ENCODE peak calls at places on chromosomes 12 and 14, in nine cellular contexts. One of them, this sample, is unnamed.

GRCh38 chr12:25152055-25152454 is 42.9 kb downstream of the DNAI7 start:
- DNase-seq in kidney: no peak
- DNase-seq in tibial artery: no peak
- DNase-seq in right cardiac atrium: no peak
- DNase-seq in RWPE1: no peak
- DNase-seq in IMR-90: no peak
- DNase-seq in dorsolateral prefrontal cortex: no peak
- DNase-seq in CD8-positive, alpha-beta T cell: no peak
- DNase-seq in thyroid gland: no peak
- DNase-seq in this sample: no peak

GRCh38 chr12:9651265-9651729 is 18.2 kb upstream of the CLEC2D start:
- DNase-seq in kidney: no peak
- DNase-seq in tibial artery: no peak
- DNase-seq in right cardiac atrium: no peak
- DNase-seq in RWPE1: no peak
- DNase-seq in IMR-90: peak
- DNase-seq in dorsolateral prefrontal cortex: no peak
- DNase-seq in CD8-positive, alpha-beta T cell: peak
- DNase-seq in thyroid gland: no peak
- DNase-seq in this sample: peak

GRCh38 chr12:120093592-120094355 is 22.8 kb downstream of the RAB35 start:
- DNase-seq in kidney: peak
- DNase-seq in tibial artery: no peak
- DNase-seq in right cardiac atrium: no peak
- DNase-seq in RWPE1: no peak
- DNase-seq in IMR-90: no peak
- DNase-seq in dorsolateral prefrontal cortex: no peak
- DNase-seq in CD8-positive, alpha-beta T cell: no peak
- DNase-seq in thyroid gland: no peak
- DNase-seq in this sample: no peak

GRCh38 chr14:35158951-35159653 is 36.8 kb downstream of the PRORP start:
- DNase-seq in kidney: no peak
- DNase-seq in tibial artery: no peak
- DNase-seq in right cardiac atrium: no peak
- DNase-seq in RWPE1: no peak
- DNase-seq in IMR-90: peak
- DNase-seq in dorsolateral prefrontal cortex: no peak
- DNase-seq in CD8-positive, alpha-beta T cell: no peak
- DNase-seq in thyroid gland: no peak
- DNase-seq in this sample: no peak

GRCh38 chr12:45890276-45890675 is 100.1 kb downstream of the SCAF11 start:
- DNase-seq in kidney: no peak
- DNase-seq in tibial artery: no peak
- DNase-seq in right cardiac atrium: no peak
- DNase-seq in RWPE1: no peak
- DNase-seq in IMR-90: no peak
- DNase-seq in dorsolateral prefrontal cortex: no peak
- DNase-seq in CD8-positive, alpha-beta T cell: no peak
- DNase-seq in thyroid gland: no peak
- DNase-seq in this sample: no peak

GRCh38 chr12:120762093-120762492 is 36.5 kb downstream of the ACADS start:
- DNase-seq in kidney: no peak
- DNase-seq in tibial artery: no peak
- DNase-seq in right cardiac atrium: no peak
- DNase-seq in RWPE1: no peak
- DNase-seq in IMR-90: no peak
- DNase-seq in dorsolateral prefrontal cortex: no peak
- DNase-seq in CD8-positive, alpha-beta T cell: no peak
- DNase-seq in thyroid gland: peak
- DNase-seq in this sample: no peak

GRCh38 chr14:29710015-29710414 is 217.6 kb downstream of the PRKD1 start:
- DNase-seq in kidney: no peak
- DNase-seq in tibial artery: no peak
- DNase-seq in right cardiac atrium: no peak
- DNase-seq in RWPE1: no peak
- DNase-seq in IMR-90: peak
- DNase-seq in dorsolateral prefrontal cortex: no peak
- DNase-seq in CD8-positive, alpha-beta T cell: no peak
- DNase-seq in thyroid gland: no peak
- DNase-seq in this sample: no peak

GRCh38 chr14:74414793-74415437 is 11.1 kb downstream of the SYNDIG1L start:
- DNase-seq in kidney: peak
- DNase-seq in tibial artery: no peak
- DNase-seq in right cardiac atrium: no peak
- DNase-seq in RWPE1: no peak
- DNase-seq in IMR-90: no peak
- DNase-seq in dorsolateral prefrontal cortex: no peak
- DNase-seq in CD8-positive, alpha-beta T cell: no peak
- DNase-seq in thyroid gland: no peak
- DNase-seq in this sample: no peak

GRCh38 chr12:5988659-5989116 is 43.6 kb upstream of the ANO2 start:
- DNase-seq in kidney: peak
- DNase-seq in tibial artery: peak
- DNase-seq in right cardiac atrium: peak
- DNase-seq in RWPE1: peak
- DNase-seq in IMR-90: peak
- DNase-seq in dorsolateral prefrontal cortex: peak
- DNase-seq in CD8-positive, alpha-beta T cell: peak
- DNase-seq in thyroid gland: peak
- DNase-seq in this sample: peak

GRCh38 chr12:71010143-71010479 is 89.6 kb upstream of the PTPRR start:
- DNase-seq in kidney: no peak
- DNase-seq in tibial artery: no peak
- DNase-seq in right cardiac atrium: no peak
- DNase-seq in RWPE1: no peak
- DNase-seq in IMR-90: no peak
- DNase-seq in dorsolateral prefrontal cortex: no peak
- DNase-seq in CD8-positive, alpha-beta T cell: no peak
- DNase-seq in thyroid gland: no peak
- DNase-seq in this sample: no peak

GRCh38 chr12:77488041-77488620 is 342.6 kb upstream of the NAV3 start:
- DNase-seq in kidney: no peak
- DNase-seq in tibial artery: no peak
- DNase-seq in right cardiac atrium: no peak
- DNase-seq in RWPE1: no peak
- DNase-seq in IMR-90: peak
- DNase-seq in dorsolateral prefrontal cortex: no peak
- DNase-seq in CD8-positive, alpha-beta T cell: no peak
- DNase-seq in thyroid gland: no peak
- DNase-seq in this sample: no peak

GRCh38 chr14:85960781-85961180 is 430.8 kb downstream of the FLRT2 start:
- DNase-seq in kidney: no peak
- DNase-seq in tibial artery: no peak
- DNase-seq in right cardiac atrium: no peak
- DNase-seq in RWPE1: no peak
- DNase-seq in IMR-90: no peak
- DNase-seq in dorsolateral prefrontal cortex: no peak
- DNase-seq in CD8-positive, alpha-beta T cell: no peak
- DNase-seq in thyroid gland: no peak
- DNase-seq in this sample: no peak

GRCh38 chr14:95690815-95691214 is 4.6 kb downstream of the TCL1B start:
- DNase-seq in kidney: no peak
- DNase-seq in tibial artery: no peak
- DNase-seq in right cardiac atrium: no peak
- DNase-seq in RWPE1: no peak
- DNase-seq in IMR-90: no peak
- DNase-seq in dorsolateral prefrontal cortex: no peak
- DNase-seq in CD8-positive, alpha-beta T cell: no peak
- DNase-seq in thyroid gland: no peak
- DNase-seq in this sample: no peak

GRCh38 chr12:18454330-18454729 is 193.0 kb downstream of the PIK3C2G start:
- DNase-seq in kidney: no peak
- DNase-seq in tibial artery: no peak
- DNase-seq in right cardiac atrium: no peak
- DNase-seq in RWPE1: no peak
- DNase-seq in IMR-90: no peak
- DNase-seq in dorsolateral prefrontal cortex: no peak
- DNase-seq in CD8-positive, alpha-beta T cell: no peak
- DNase-seq in thyroid gland: no peak
- DNase-seq in this sample: no peak

GRCh38 chr12:95169368-95169767 is 47.9 kb downstream of the FGD6 start:
- DNase-seq in kidney: no peak
- DNase-seq in tibial artery: no peak
- DNase-seq in right cardiac atrium: no peak
- DNase-seq in RWPE1: peak
- DNase-seq in IMR-90: peak
- DNase-seq in dorsolateral prefrontal cortex: no peak
- DNase-seq in CD8-positive, alpha-beta T cell: no peak
- DNase-seq in thyroid gland: no peak
- DNase-seq in this sample: no peak

GRCh38 chr12:18135509-18135908 is 45.5 kb upstream of the RERGL start:
- DNase-seq in kidney: no peak
- DNase-seq in tibial artery: no peak
- DNase-seq in right cardiac atrium: no peak
- DNase-seq in RWPE1: no peak
- DNase-seq in IMR-90: no peak
- DNase-seq in dorsolateral prefrontal cortex: no peak
- DNase-seq in CD8-positive, alpha-beta T cell: no peak
- DNase-seq in thyroid gland: no peak
- DNase-seq in this sample: no peak

GRCh38 chr14:22780105-22780679 is 13.7 kb downstream of the OXA1L start:
- DNase-seq in kidney: no peak
- DNase-seq in tibial artery: no peak
- DNase-seq in right cardiac atrium: no peak
- DNase-seq in RWPE1: no peak
- DNase-seq in IMR-90: peak
- DNase-seq in dorsolateral prefrontal cortex: no peak
- DNase-seq in CD8-positive, alpha-beta T cell: no peak
- DNase-seq in thyroid gland: peak
- DNase-seq in this sample: no peak

GRCh38 chr12:47717443-47718193 is 7.7 kb downstream of the ENDOU start:
- DNase-seq in kidney: peak
- DNase-seq in tibial artery: peak
- DNase-seq in right cardiac atrium: peak
- DNase-seq in RWPE1: peak
- DNase-seq in IMR-90: peak
- DNase-seq in dorsolateral prefrontal cortex: peak
- DNase-seq in CD8-positive, alpha-beta T cell: peak
- DNase-seq in thyroid gland: peak
- DNase-seq in this sample: peak

GRCh38 chr12:31745242-31745641 is 16.4 kb upstream of the AMN1 start:
- DNase-seq in kidney: no peak
- DNase-seq in tibial artery: no peak
- DNase-seq in right cardiac atrium: no peak
- DNase-seq in RWPE1: no peak
- DNase-seq in IMR-90: no peak
- DNase-seq in dorsolateral prefrontal cortex: no peak
- DNase-seq in CD8-positive, alpha-beta T cell: no peak
- DNase-seq in thyroid gland: no peak
- DNase-seq in this sample: no peak

GRCh38 chr14:82720931-82721330 is 1187.3 kb upstream of the SEL1L start:
- DNase-seq in kidney: no peak
- DNase-seq in tibial artery: no peak
- DNase-seq in right cardiac atrium: no peak
- DNase-seq in RWPE1: no peak
- DNase-seq in IMR-90: no peak
- DNase-seq in dorsolateral prefrontal cortex: no peak
- DNase-seq in CD8-positive, alpha-beta T cell: no peak
- DNase-seq in thyroid gland: peak
- DNase-seq in this sample: no peak

GRCh38 chr14:36807727-36808126 is 146.1 kb downstream of the PAX9 start:
- DNase-seq in kidney: no peak
- DNase-seq in tibial artery: no peak
- DNase-seq in right cardiac atrium: no peak
- DNase-seq in RWPE1: no peak
- DNase-seq in IMR-90: no peak
- DNase-seq in dorsolateral prefrontal cortex: no peak
- DNase-seq in CD8-positive, alpha-beta T cell: no peak
- DNase-seq in thyroid gland: no peak
- DNase-seq in this sample: no peak

GRCh38 chr12:121279507-121279915 is 17.0 kb downstream of the CAMKK2 start:
- DNase-seq in kidney: peak
- DNase-seq in tibial artery: no peak
- DNase-seq in right cardiac atrium: peak
- DNase-seq in RWPE1: no peak
- DNase-seq in IMR-90: peak
- DNase-seq in dorsolateral prefrontal cortex: peak
- DNase-seq in CD8-positive, alpha-beta T cell: no peak
- DNase-seq in thyroid gland: peak
- DNase-seq in this sample: no peak

GRCh38 chr12:75976913-75977312 is 54.7 kb downstream of the PHLDA1 start:
- DNase-seq in kidney: no peak
- DNase-seq in tibial artery: no peak
- DNase-seq in right cardiac atrium: no peak
- DNase-seq in RWPE1: no peak
- DNase-seq in IMR-90: no peak
- DNase-seq in dorsolateral prefrontal cortex: no peak
- DNase-seq in CD8-positive, alpha-beta T cell: no peak
- DNase-seq in thyroid gland: no peak
- DNase-seq in this sample: no peak
- H3K27ac ChIP-seq in kidney: peak
- H3K27ac ChIP-seq in tibial artery: peak
- H3K27ac ChIP-seq in right cardiac atrium: peak
- H3K27ac ChIP-seq in RWPE1: peak
- H3K27ac ChIP-seq in IMR-90: peak
- H3K27ac ChIP-seq in dorsolateral prefrontal cortex: no peak
- H3K27ac ChIP-seq in CD8-positive, alpha-beta T cell: no peak
- H3K27ac ChIP-seq in thyroid gland: peak
- H3K27ac ChIP-seq in this sample: no peak

GRCh38 chr14:98853063-98853729 is 418.8 kb downstream of the BCL11B start:
- DNase-seq in kidney: no peak
- DNase-seq in tibial artery: no peak
- DNase-seq in right cardiac atrium: no peak
- DNase-seq in RWPE1: no peak
- DNase-seq in IMR-90: no peak
- DNase-seq in dorsolateral prefrontal cortex: no peak
- DNase-seq in CD8-positive, alpha-beta T cell: no peak
- DNase-seq in thyroid gland: no peak
- DNase-seq in this sample: no peak

GRCh38 chr14:98847520-98848468 is 424.2 kb downstream of the BCL11B start:
- DNase-seq in kidney: no peak
- DNase-seq in tibial artery: no peak
- DNase-seq in right cardiac atrium: peak
- DNase-seq in RWPE1: no peak
- DNase-seq in IMR-90: no peak
- DNase-seq in dorsolateral prefrontal cortex: no peak
- DNase-seq in CD8-positive, alpha-beta T cell: no peak
- DNase-seq in thyroid gland: no peak
- DNase-seq in this sample: no peak
- H3K27ac ChIP-seq in kidney: no peak
- H3K27ac ChIP-seq in tibial artery: no peak
- H3K27ac ChIP-seq in right cardiac atrium: no peak
- H3K27ac ChIP-seq in RWPE1: no peak
- H3K27ac ChIP-seq in IMR-90: no peak
- H3K27ac ChIP-seq in dorsolateral prefrontal cortex: no peak
- H3K27ac ChIP-seq in CD8-positive, alpha-beta T cell: no peak
- H3K27ac ChIP-seq in thyroid gland: no peak
- H3K27ac ChIP-seq in this sample: no peak

GRCh38 chr14:100241279-100241678 is 2.3 kb downstream of the YY1 start:
- DNase-seq in kidney: no peak
- DNase-seq in tibial artery: no peak
- DNase-seq in right cardiac atrium: no peak
- DNase-seq in RWPE1: no peak
- DNase-seq in IMR-90: no peak
- DNase-seq in dorsolateral prefrontal cortex: no peak
- DNase-seq in CD8-positive, alpha-beta T cell: no peak
- DNase-seq in thyroid gland: no peak
- DNase-seq in this sample: no peak
- H3K27ac ChIP-seq in kidney: peak
- H3K27ac ChIP-seq in tibial artery: peak
- H3K27ac ChIP-seq in right cardiac atrium: no peak
- H3K27ac ChIP-seq in RWPE1: peak
- H3K27ac ChIP-seq in IMR-90: no peak
- H3K27ac ChIP-seq in dorsolateral prefrontal cortex: peak
- H3K27ac ChIP-seq in CD8-positive, alpha-beta T cell: peak
- H3K27ac ChIP-seq in thyroid gland: peak
- H3K27ac ChIP-seq in this sample: peak

GRCh38 chr12:53804429-53804828 is 52.6 kb upstream of the CISTR start:
- DNase-seq in kidney: no peak
- DNase-seq in tibial artery: no peak
- DNase-seq in right cardiac atrium: no peak
- DNase-seq in RWPE1: no peak
- DNase-seq in IMR-90: no peak
- DNase-seq in dorsolateral prefrontal cortex: no peak
- DNase-seq in CD8-positive, alpha-beta T cell: no peak
- DNase-seq in thyroid gland: no peak
- DNase-seq in this sample: no peak
- H3K27ac ChIP-seq in kidney: no peak
- H3K27ac ChIP-seq in tibial artery: no peak
- H3K27ac ChIP-seq in right cardiac atrium: no peak
- H3K27ac ChIP-seq in RWPE1: no peak
- H3K27ac ChIP-seq in IMR-90: no peak
- H3K27ac ChIP-seq in dorsolateral prefrontal cortex: no peak
- H3K27ac ChIP-seq in CD8-positive, alpha-beta T cell: no peak
- H3K27ac ChIP-seq in thyroid gland: no peak
- H3K27ac ChIP-seq in this sample: no peak